ENCODE peak calls at places on chromosomes 7 and 10, in four cellular contexts. Q is NCI-H1436, W is NCI-H460, K is KBM-7. R is an unnamed sample.

GRCh38 chr7:100957832-100958421 is 8.6 kb downstream of the MUC3A start:
- DNase-seq in Q (no peak), W (no peak), K (no peak), R (no peak)

GRCh38 chr10:119734396-119735332 is 8.8 kb downstream of the INPP5F start:
- DNase-seq in Q (no peak), W (no peak), K (no peak), R (no peak)

GRCh38 chr10:69845574-69846251 is 44.0 kb downstream of the COL13A1 start:
- DNase-seq in Q (no peak), W (no peak), K (no peak), R (no peak)

GRCh38 chr10:6953131-6953834 is 373.2 kb upstream of the PRKCQ start:
- DNase-seq in Q (no peak), W (no peak), K (no peak), R (no peak)

GRCh38 chr10:120945801-120946302 is 94.7 kb downstream of the WDR11 start:
- DNase-seq in Q (no peak), W (no peak), K (no peak), R (no peak)

GRCh38 chr10:100528123-100528884 is 1.4 kb downstream of the NDUFB8 start:
- DNase-seq in Q (no peak), W (no peak), K (no peak), R (no peak)

GRCh38 chr7:31735991-31736982 is 49.3 kb downstream of the PPP1R17 start:
- DNase-seq in Q (peak), W (peak), K (peak), R (no peak)

GRCh38 chr7:124032369-124033092 is at the start of gene TMEM229A:
- DNase-seq in Q (peak), W (peak), K (peak), R (no peak)

R was measured in SIG-M5.